ENCODE peak calls at places on chromosomes 5 and 9, in ten cellular contexts. H is osteoblast, W is AG10803, J is tibial nerve, Q is LNCaP clone FGC, X is BJ, G is fibroblast of mammary gland, S is upper lobe of right lung, P is endodermal cell, T is bronchial epithelial cell. K is an unnamed sample.

GRCh38 chr5:142840591-142840990 is 70.4 kb downstream of the ARHGAP26 start:
- DNase-seq in Q (no peak), P (no peak), W (no peak), S (no peak), G (no peak), X (no peak), J (no peak), T (no peak), H (no peak), K (no peak)

GRCh38 chr5:133483406-133484090 is 128.8 kb downstream of the FSTL4 start:
- DNase-seq in J (no peak), P (peak; percentile 29), W (no peak), X (no peak), Q (peak; percentile 65), S (no peak), T (no peak), G (no peak), H (no peak), K (no peak)

GRCh38 chr9:21102311-21102710 is 24.6 kb upstream of the IFNB1 start:
- DNase-seq in W (peak; percentile 42), G (peak; percentile 59), S (no peak), P (no peak), T (peak; percentile 30), Q (no peak), J (no peak), X (no peak), H (peak; percentile 30), K (no peak)

GRCh38 chr5:4977421-4977820 is 162.7 kb upstream of the ADAMTS16 start:
- DNase-seq in H (peak; percentile 15), Q (no peak), J (no peak), X (no peak), G (peak; percentile 1), W (no peak), P (no peak), T (no peak), S (no peak), K (no peak)

GRCh38 chr5:64766105-64766504 is 2.4 kb downstream of the SREK1IP1 start:
- DNase-seq in P (no peak), Q (no peak), S (no peak), H (no peak), J (no peak), G (peak; percentile 40), W (peak; percentile 13), X (no peak), T (peak; percentile 100), K (no peak)

GRCh38 chr9:85053206-85053605 is 383.7 kb downstream of the NTRK2 start:
- DNase-seq in G (no peak), H (no peak), W (no peak), T (peak; percentile 19), X (no peak), P (no peak), J (no peak), Q (no peak), S (no peak), K (no peak)

GRCh38 chr5:142507528-142507927 is 178.4 kb downstream of the FGF1 start:
- DNase-seq in W (no peak), G (peak; percentile 31), J (no peak), X (no peak), H (no peak), T (peak; percentile 79), S (no peak), Q (no peak), P (no peak), K (no peak)

GRCh38 chr5:132044207-132044606 is 16.2 kb upstream of the IL3 start:
- DNase-seq in H (no peak), X (no peak), W (no peak), P (no peak), G (no peak), S (peak; percentile 65), Q (no peak), T (no peak), J (no peak), K (no peak)

GRCh38 chr5:12175914-12176585 is 271.8 kb upstream of the CTNND2 start:
- DNase-seq in X (no peak), P (no peak), J (no peak), G (no peak), S (no peak), W (no peak), T (no peak), Q (no peak), H (no peak), K (no peak)

GRCh38 chr9:104882574-104882973 is 45.4 kb downstream of the ABCA1 start:
- DNase-seq in H (no peak), T (no peak), X (no peak), W (no peak), S (no peak), Q (no peak), J (no peak), P (no peak), G (no peak), K (no peak)

GRCh38 chr5:54312499-54312898 is 2.1 kb upstream of the ARL15 start:
- DNase-seq in T (no peak), Q (no peak), G (no peak), X (no peak), W (no peak), H (no peak), S (no peak), P (no peak), J (no peak), K (no peak)

GRCh38 chr5:72121052-72121451 is 13.8 kb downstream of the MAP1B start:
- DNase-seq in G (no peak), H (no peak), X (no peak), Q (no peak), J (no peak), P (no peak), T (no peak), S (no peak), W (no peak), K (no peak)

GRCh38 chr5:14501353-14502162 is 80.0 kb upstream of the OTULINL start:
- DNase-seq in Q (no peak), G (peak; percentile 62), P (peak; percentile 39), T (no peak), X (no peak), S (no peak), J (no peak), H (peak; percentile 89), W (no peak), K (no peak)

GRCh38 chr5:173530547-173530946 is 85.9 kb downstream of the BOD1 start:
- DNase-seq in J (no peak), W (no peak), T (peak; percentile 3), S (no peak), P (peak; percentile 86), Q (no peak), H (peak; percentile 50), X (no peak), G (no peak), K (no peak)

GRCh38 chr5:107539726-107540330 is 130.9 kb downstream of the EFNA5 start:
- DNase-seq in G (no peak), Q (no peak), H (no peak), W (no peak), X (no peak), J (no peak), P (no peak), S (no peak), T (no peak), K (no peak)

GRCh38 chr5:12460493-12461261 is 556.4 kb upstream of the CTNND2 start:
- DNase-seq in G (peak; percentile 1), H (no peak), X (no peak), P (no peak), Q (no peak), J (no peak), W (no peak), T (peak; percentile 52), S (no peak), K (no peak)

GRCh38 chr5:154465169-154465568 is 12.9 kb downstream of the HAND1 start:
- DNase-seq in H (no peak), T (peak; percentile 85), S (no peak), X (no peak), P (no peak), G (peak; percentile 88), W (peak; percentile 60), Q (no peak), J (no peak), K (no peak)

GRCh38 chr9:93119953-93120845 is 13.9 kb downstream of the NINJ1 start:
- DNase-seq in S (peak; percentile 97), G (peak; percentile 94), H (peak; percentile 99), T (peak; percentile 89), J (peak; percentile 86), P (peak; percentile 76), X (peak; percentile 49), W (peak; percentile 93), Q (no peak), K (no peak)
- TF ChIP-seq CTCF in S (peak; percentile 44), G (peak; percentile 38), H (peak; percentile 26), T (peak; percentile 57), J (peak; percentile 72), P (peak; percentile 63), X (peak; percentile 51), W (peak; percentile 52), Q (no peak), K (peak; percentile 61)

DNA sequence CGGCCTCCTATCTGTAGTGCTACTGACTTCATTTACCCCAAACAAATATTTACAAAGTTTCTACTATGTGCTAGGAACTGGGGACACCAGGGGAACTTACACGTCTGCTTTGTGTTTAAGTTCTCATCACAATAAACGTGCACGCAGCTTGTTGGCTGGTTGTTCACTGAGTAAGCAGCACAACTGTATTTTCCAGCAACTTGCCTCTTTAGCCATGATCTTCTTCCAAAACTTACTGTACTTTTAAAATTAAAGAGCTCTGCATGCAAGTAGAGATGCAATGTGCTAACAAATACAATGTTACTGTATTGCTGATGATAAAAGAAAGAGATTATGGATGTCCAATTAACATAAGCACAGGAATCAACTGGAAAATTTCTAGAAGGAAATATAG is 62.8 kb downstream of the RAPGEF1 start:
- DNase-seq in G (peak; percentile 65), T (no peak), W (peak; percentile 51), H (no peak), X (no peak), P (no peak), J (no peak), Q (no peak), S (no peak), K (no peak)
- H3K4me3 ChIP-seq in G (no peak overlapping the region), T (no peak overlapping the region), W (no peak overlapping the region), H (peak overlapping the region; percentile 26), X (no peak overlapping the region), P (peak overlapping the region; percentile 24), J (no peak overlapping the region), Q (no peak overlapping the region), S (no peak overlapping the region), K (peak overlapping the region; percentile 66)

DNA sequence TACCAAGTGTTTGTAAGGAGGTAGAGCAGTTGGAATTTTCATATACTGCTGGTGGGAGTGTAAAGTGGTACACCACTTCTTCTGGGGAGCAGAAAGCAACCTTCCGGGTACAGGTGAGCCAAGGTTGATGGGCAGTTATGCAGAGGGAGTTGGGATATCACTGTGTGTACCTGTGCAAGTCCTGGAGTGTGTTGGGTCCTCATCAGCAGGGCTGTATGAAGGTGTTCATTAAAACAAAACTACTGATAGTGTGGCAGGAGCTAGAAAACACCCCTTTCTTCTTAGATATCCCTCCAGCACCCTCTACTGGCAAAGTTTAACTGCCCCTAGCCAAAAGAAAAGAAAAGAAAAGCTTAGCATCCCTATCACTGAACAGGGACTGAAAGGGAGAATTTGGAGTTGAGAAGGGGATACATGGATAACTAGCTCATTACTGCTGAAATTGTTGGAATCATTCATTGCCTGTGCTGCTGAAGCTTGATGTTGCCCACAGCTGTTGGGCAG is 10.7 kb downstream of the MARCHF6 start:
- DNase-seq in S (no peak), G (no peak), Q (no peak), W (no peak), J (no peak), T (peak; percentile 40), H (no peak), P (no peak), X (no peak), K (no peak)
- TF ChIP-seq CTCF in S (peak; percentile 26), G (no peak), Q (no peak), W (no peak), J (no peak), T (peak; percentile 44), H (peak; percentile 34), P (peak; percentile 59), X (no peak), K (peak; percentile 44)

GRCh38 chr5:55897206-55897894 is 46.2 kb downstream of the IL31RA start:
- DNase-seq in W (no peak), X (no peak), S (no peak), J (no peak), H (no peak), G (no peak), Q (no peak), T (no peak), P (no peak), K (no peak)
- H3K4me3 ChIP-seq in W (peak overlapping the region; percentile 26), X (no peak overlapping the region), S (no peak overlapping the region), J (peak overlapping the region; percentile 16), H (peak overlapping the region; percentile 48), G (no peak overlapping the region), Q (no peak overlapping the region), T (no peak overlapping the region), P (no peak overlapping the region), K (no peak overlapping the region)